ENCODE peak calls at places on chromosomes 4 and X, in five cellular contexts. N is ovary; E is CD4-positive, alpha-beta T cell; M is CD8-positive, alpha-beta T cell; Y is tibial nerve. V is an unnamed sample.

GRCh38 chr4:91298156-91298700 is 1005.5 kb upstream of the GRID2 start:
- DNase-seq in N (no peak), M (no peak), E (no peak), Y (no peak), V (no peak)

GRCh38 chrX:77698242-77698641 is 87.8 kb downstream of the ATRX start:
- DNase-seq in M (no peak), N (no peak), Y (no peak), E (no peak), V (no peak)

GRCh38 chrX:9569875-9570274 is 105.0 kb downstream of the TBL1X start:
- DNase-seq in M (no peak), E (no peak), Y (no peak), N (no peak), V (no peak)

GRCh38 chr4:2220016-2220620 is 21.8 kb downstream of the HAUS3 start:
- DNase-seq in E (peak; percentile 82), M (peak; percentile 64), N (peak; percentile 63), Y (peak; percentile 84), V (peak; percentile 37)

GRCh38 chr4:185868983-185869938 is 57.3 kb upstream of the SORBS2 start:
- DNase-seq in N (no peak), E (no peak), Y (no peak), M (no peak), V (no peak)

GRCh38 chrX:115234220-115234557 is 293 bp upstream of the LRCH2 start:
- DNase-seq in Y (no peak), N (no peak), M (no peak), E (no peak), V (no peak)

GRCh38 chr4:140309124-140309870 is 64.1 kb upstream of the SCOC start:
- DNase-seq in M (no peak), Y (no peak), N (no peak), E (no peak), V (no peak)

GRCh38 chr4:146032234-146032860 is 93.7 kb upstream of the ZNF827 start:
- DNase-seq in M (no peak), N (no peak), Y (no peak), E (no peak), V (no peak)

GRCh38 chr4:14265651-14266050 is 638.1 kb upstream of the BOD1L1 start:
- DNase-seq in Y (no peak), E (no peak), N (no peak), M (no peak), V (no peak)

GRCh38 chr4:81472249-81473085 is 760 bp upstream of the RASGEF1B start:
- DNase-seq in E (peak; percentile 45), N (peak; percentile 17), M (no peak), Y (peak; percentile 35), V (peak; percentile 24)

GRCh38 chr4:142434519-142435224 is 411.4 kb downstream of the INPP4B start:
- DNase-seq in Y (no peak), E (no peak), N (no peak), M (no peak), V (no peak)

GRCh38 chr4:183438458-183439113 is 5.8 kb upstream of the CDKN2AIP start:
- DNase-seq in N (no peak), E (no peak), M (no peak), Y (no peak), V (peak; percentile 88)

DNA sequence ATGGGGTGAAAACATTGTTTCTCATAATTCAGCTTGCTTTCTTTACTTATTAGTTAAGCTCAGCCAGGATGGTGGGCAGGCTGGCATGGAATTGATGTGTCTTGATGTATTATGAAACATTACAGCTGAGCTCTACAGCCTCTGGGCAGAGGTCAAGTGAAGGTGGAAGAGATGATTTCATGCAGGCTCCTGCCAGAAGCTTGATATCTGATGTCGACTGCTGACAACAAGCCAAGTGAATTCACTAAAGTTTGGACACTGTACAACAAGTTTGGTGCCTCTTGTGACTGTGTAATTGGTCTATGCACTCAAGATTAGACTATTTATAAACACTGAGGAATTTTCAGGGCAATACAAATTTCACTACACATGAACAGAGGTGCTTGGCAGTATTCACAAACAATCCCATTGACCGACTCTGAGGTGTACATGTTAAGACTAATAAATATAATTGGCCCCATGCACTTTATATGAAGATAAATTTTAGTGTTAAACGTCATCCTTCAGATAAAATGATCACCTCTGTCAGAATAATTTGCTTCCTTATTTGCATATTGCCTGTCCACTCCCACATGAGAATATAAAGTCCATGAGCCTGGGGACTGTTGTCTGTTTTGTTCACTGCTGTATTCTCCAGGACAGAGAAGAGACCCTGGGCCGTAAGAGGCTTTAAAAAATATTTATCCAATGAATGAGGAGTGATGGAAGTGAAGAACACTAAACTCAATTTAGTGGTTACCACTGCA is 612.2 kb downstream of the IQCM start:
- DNase-seq in M (no peak), N (no peak), E (no peak), Y (no peak), V (no peak)
- H3K27ac ChIP-seq in M (no peak overlapping the region), N (no peak overlapping the region), E (no peak overlapping the region), Y (no peak overlapping the region), V (no peak overlapping the region)

GRCh38 chr4:73131281-73131680 is 61.8 kb upstream of the COX18 start:
- DNase-seq in M (no peak), Y (no peak), E (no peak), N (no peak), V (no peak)

GRCh38 chr4:73129319-73129718 is 59.8 kb upstream of the COX18 start:
- DNase-seq in Y (no peak), N (no peak), M (no peak), E (no peak), V (no peak)

GRCh38 chr4:73133784-73134183 is 64.3 kb upstream of the COX18 start:
- DNase-seq in N (no peak), Y (no peak), E (no peak), M (no peak), V (no peak)

GRCh38 chr4:73127839-73128448 is 58.4 kb upstream of the COX18 start:
- DNase-seq in Y (no peak), E (no peak), N (no peak), M (no peak), V (peak; percentile 3)
- TF ChIP-seq CTCF in Y (no peak), E (peak; percentile 11), N (no peak), M (no peak), V (no peak)

DNA sequence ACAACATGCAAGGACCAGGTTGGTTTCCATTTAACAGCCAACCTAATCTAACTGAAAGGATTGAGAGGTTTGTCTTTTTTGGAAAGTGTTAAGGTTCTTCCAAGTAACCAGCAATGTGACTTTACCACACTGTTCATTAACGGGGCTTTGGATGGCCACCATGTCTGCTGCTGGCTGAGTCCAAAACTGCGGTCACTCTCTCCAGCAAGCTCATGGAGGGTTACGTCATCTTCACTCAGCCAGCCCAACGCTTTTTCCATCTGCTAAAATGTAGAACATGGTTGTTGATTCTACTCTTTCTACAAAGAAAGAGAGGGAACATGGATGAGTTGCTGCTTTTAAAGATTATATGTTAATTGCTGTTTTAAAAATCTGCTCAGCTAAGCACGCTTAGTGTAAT is 11.0 kb downstream of the PKD2 start:
- DNase-seq in M (no peak), E (no peak), Y (peak; percentile 47), N (no peak), V (no peak)
- H3K27ac ChIP-seq in M (no peak overlapping the region), E (no peak overlapping the region), Y (peak overlapping the region; percentile 58), N (peak overlapping the region; percentile 37), V (peak overlapping the region; percentile 59)

GRCh38 chrX:110118535-110118934 is 115.6 kb downstream of the TMEM164 start:
- DNase-seq in Y (no peak), N (no peak), M (no peak), E (no peak), V (no peak)
- TF ChIP-seq CTCF in Y (no peak), N (no peak), M (no peak), E (no peak), V (no peak)

V was measured in RWPE1.